ENCODE peak calls at places on chromosomes 4 and X, in ten cellular contexts. Y is kidney, H is thyroid gland, X is lower leg skin, V is Calu3, B is GM12865, Z is DND-41, K is fibroblast of pulmonary artery, M is MCF 10A, S is suprapubic skin. W is an unnamed sample.
A peak's percentile ranks its signal among the peaks of the same experiment; 100 is the strongest.

GRCh38 chr4:55396305-55397023 is 707 bp downstream of the TMEM165 start:
- DNase-seq in Y (peak; percentile 84), X (peak; percentile 90), Z (peak; percentile 53), B (peak; percentile 35), S (peak; percentile 71), K (peak; percentile 59), H (peak; percentile 69), V (peak; percentile 40), M (peak; percentile 46), W (peak; percentile 85)

GRCh38 chr4:38529189-38530115 is 134.5 kb upstream of the KLF3 start:
- DNase-seq in H (peak; percentile 17), Y (peak; percentile 93), B (peak; percentile 82), M (no peak), S (no peak), X (no peak), V (peak; percentile 65), Z (peak; percentile 8), K (no peak), W (no peak)

GRCh38 chrX:133191739-133192039 is 26.5 kb downstream of the TFDP3 start:
- DNase-seq in B (no peak), Y (no peak), X (no peak), K (no peak), H (no peak), S (no peak), M (no peak), Z (no peak), V (no peak), W (no peak)

GRCh38 chrX:125627676-125628075 is 308.0 kb downstream of the TEX13C start:
- DNase-seq in Y (no peak), X (no peak), S (no peak), K (no peak), M (no peak), B (no peak), Z (no peak), V (no peak), H (no peak), W (no peak)

GRCh38 chr4:36863601-36864000 is 380.9 kb upstream of the NWD2 start:
- DNase-seq in X (no peak), M (no peak), H (no peak), Y (no peak), B (no peak), K (no peak), S (no peak), V (no peak), Z (no peak), W (no peak)

GRCh38 chr4:613126-613525 is 12.2 kb upstream of the PDE6B start:
- DNase-seq in H (no peak), K (no peak), V (no peak), S (no peak), Z (no peak), Y (no peak), B (no peak), X (peak; percentile 62), M (no peak), W (no peak)

GRCh38 chr4:95507147-95507546 is 41.6 kb downstream of the UNC5C start:
- DNase-seq in V (no peak), S (no peak), K (no peak), X (no peak), Z (no peak), B (no peak), M (no peak), H (no peak), Y (no peak), W (no peak)

GRCh38 chrX:56813318-56813837 is 84.3 kb downstream of the NBDY start:
- DNase-seq in M (peak; percentile 92), Z (peak; percentile 48), H (no peak), X (peak; percentile 83), K (peak; percentile 81), B (peak; percentile 64), V (no peak), S (peak; percentile 74), Y (no peak), W (no peak)

GRCh38 chr4:150976478-150977118 is 38.5 kb downstream of the LRBA start:
- DNase-seq in Y (no peak), S (no peak), M (no peak), V (no peak), K (no peak), H (no peak), X (no peak), Z (no peak), B (no peak), W (no peak)

GRCh38 chr4:80008351-80008750 is 64.7 kb downstream of the ANTXR2 start:
- DNase-seq in H (no peak), M (no peak), S (no peak), K (no peak), X (no peak), B (no peak), Z (peak; percentile 39), V (no peak), Y (no peak), W (no peak)

GRCh38 chr4:54232151-54232688 is 3.1 kb downstream of the PDGFRA start:
- DNase-seq in Z (no peak), Y (peak; percentile 59), S (no peak), M (no peak), H (no peak), B (no peak), V (no peak), K (no peak), X (no peak), W (no peak)

GRCh38 chrX:15854080-15854655 is 445 bp downstream of the AP1S2 start:
- DNase-seq in S (peak; percentile 78), X (peak; percentile 91), H (peak; percentile 64), V (peak; percentile 73), K (no peak), M (peak; percentile 39), Z (peak; percentile 33), Y (peak; percentile 88), B (peak; percentile 61), W (peak; percentile 87)

GRCh38 chrX:15848576-15848975 is 6.0 kb downstream of the AP1S2 start:
- DNase-seq in Y (no peak), Z (no peak), K (no peak), B (no peak), X (no peak), S (no peak), H (no peak), V (no peak), M (no peak), W (no peak)

GRCh38 chrX:15853586-15854079 is 980 bp downstream of the AP1S2 start:
- DNase-seq in X (no peak), M (peak; percentile 11), Y (no peak), H (no peak), V (no peak), Z (peak; percentile 4), S (no peak), B (peak; percentile 13), K (no peak), W (no peak)

GRCh38 chrX:15854712-15855561 is at the start of gene AP1S2:
- DNase-seq in H (peak; percentile 90), B (peak; percentile 97), Z (peak; percentile 92), M (peak; percentile 96), K (peak; percentile 91), V (peak; percentile 97), Y (peak; percentile 99), S (peak; percentile 96), X (peak; percentile 98), W (peak; percentile 99)

GRCh38 chrX:15849555-15849954 is 5.1 kb downstream of the AP1S2 start:
- DNase-seq in B (no peak), M (peak; percentile 22), Y (no peak), Z (no peak), H (no peak), S (no peak), X (no peak), K (peak; percentile 16), V (peak; percentile 24), W (no peak)
- TF ChIP-seq CTCF in B (no peak), M (no peak), Y (peak; percentile 3), Z (no peak), H (no peak), S (no peak), X (no peak), K (peak; percentile 31), V (no peak), W (peak; percentile 58)

GRCh38 chr4:1788254-1788973 is 4.7 kb upstream of the FGFR3 start:
- DNase-seq in M (no peak), Z (no peak), Y (no peak), K (no peak), S (no peak), H (no peak), X (no peak), B (no peak), V (no peak), W (no peak)

GRCh38 chr4:1792158-1792831 is 798 bp upstream of the FGFR3 start:
- DNase-seq in S (no peak), Y (no peak), V (no peak), M (no peak), B (no peak), Z (no peak), K (no peak), X (no peak), H (no peak), W (no peak)

GRCh38 chr4:1789552-1789951 is 3.5 kb upstream of the FGFR3 start:
- DNase-seq in Y (no peak), V (no peak), S (no peak), X (no peak), B (no peak), H (no peak), Z (no peak), K (no peak), M (peak; percentile 74), W (no peak)

GRCh38 chr4:1787411-1788077 is 5.5 kb upstream of the FGFR3 start:
- DNase-seq in Y (no peak), S (no peak), X (no peak), B (no peak), H (no peak), Z (no peak), M (no peak), K (no peak), V (no peak), W (no peak)

DNA sequence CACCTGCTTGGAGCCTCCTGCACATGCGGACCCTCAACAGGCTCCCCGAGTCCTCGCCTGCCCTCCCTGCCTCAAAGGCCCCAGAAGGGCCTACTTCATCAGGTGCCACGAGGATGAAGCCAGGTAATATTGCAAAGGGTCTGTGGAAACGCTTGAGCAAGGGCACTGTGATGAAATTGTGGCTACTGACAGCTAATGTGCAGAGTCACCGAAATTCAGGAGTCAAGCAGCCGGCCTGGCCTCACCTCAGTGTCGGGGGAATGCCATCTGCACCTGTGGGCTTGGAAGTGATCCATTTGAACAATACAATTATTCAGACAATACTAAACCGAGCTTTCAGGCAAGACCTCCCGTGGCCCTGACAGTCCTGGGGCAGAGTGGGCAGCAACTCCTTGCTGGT is 3.1 kb upstream of the FGFR3 start:
- DNase-seq in Y (no peak), K (no peak), S (no peak), V (no peak), B (no peak), Z (no peak), M (peak; percentile 61), X (no peak), H (no peak), W (no peak)
- TF ChIP-seq CTCF in Y (no peak), K (no peak), S (no peak), V (no peak), B (no peak), Z (no peak), M (no peak), X (no peak), H (no peak), W (no peak)

GRCh38 chrX:13898084-13898483 is 81.2 kb upstream of the GPM6B start:
- DNase-seq in B (peak; percentile 70), Y (no peak), S (no peak), Z (no peak), X (no peak), H (peak; percentile 2), K (no peak), M (peak; percentile 62), V (no peak), W (no peak)
- TF ChIP-seq CTCF in B (peak; percentile 44), Y (no peak), S (no peak), Z (peak; percentile 43), X (no peak), H (no peak), K (peak; percentile 4), M (no peak), V (no peak), W (peak; percentile 29)

GRCh38 chrX:77415161-77415560 is 32.0 kb upstream of the FGF16 start:
- DNase-seq in K (peak; percentile 6), X (no peak), Z (no peak), H (no peak), S (no peak), Y (no peak), B (no peak), V (no peak), M (no peak), W (no peak)
- TF ChIP-seq CTCF in K (peak; percentile 5), X (no peak), Z (no peak), H (no peak), S (no peak), Y (no peak), B (no peak), V (no peak), M (no peak), W (peak; percentile 41)

W was measured in osteocyte.